ENCODE peak calls at places on chromosomes 5 and 9, in five cellular contexts. Q is NCI-H345, K is NCI-H510A treated with DMSO at 0.1 percent for 48 hours, T is IMR-90, S is occipital lobe. V is an unnamed sample.
A peak's percentile ranks its signal among the peaks of the same experiment; 100 is the strongest.

GRCh38 chr5:148858106-148858505 is 31.7 kb downstream of the ADRB2 start:
- DNase-seq in Q (no peak), K (no peak), T (no peak), S (no peak), V (no peak)

GRCh38 chr9:89463986-89464901 is 33.7 kb downstream of the SEMA4D start:
- DNase-seq in Q (no peak), K (no peak), T (no peak), S (no peak), V (no peak)

GRCh38 chr9:136576269-136576626 is 30.4 kb upstream of the NOTCH1 start:
- DNase-seq in Q (no peak), K (no peak), T (peak; percentile 33), S (no peak), V (no peak)

GRCh38 chr9:127968717-127969383 is 11.9 kb downstream of the EEIG1 start:
- DNase-seq in Q (peak; percentile 72), K (no peak), T (peak; percentile 94), S (peak; percentile 55), V (peak; percentile 75)

GRCh38 chr5:137617806-137618205 is 118.1 kb downstream of the KLHL3 start:
- DNase-seq in Q (no peak), K (no peak), T (peak; percentile 55), S (no peak), V (no peak)

GRCh38 chr5:10707198-10708187 is 53.5 kb downstream of the DAP start:
- DNase-seq in Q (no peak), K (no peak), T (peak; percentile 64), S (no peak), V (no peak)

GRCh38 chr9:125990793-125991220 is 243.6 kb downstream of the PBX3 start:
- DNase-seq in Q (no peak), K (no peak), T (no peak), S (no peak), V (no peak)

GRCh38 chr9:109035684-109036423 is 22.6 kb upstream of the CTNNAL1 start:
- DNase-seq in Q (no peak), K (no peak), T (peak; percentile 85), S (no peak), V (no peak)

GRCh38 chr9:84343111-84343521 is 2.6 kb upstream of the SLC28A3 start:
- DNase-seq in Q (no peak), K (no peak), T (peak; percentile 52), S (no peak), V (no peak)

GRCh38 chr5:119318256-119318914 is 37.4 kb upstream of the TNFAIP8 start:
- DNase-seq in Q (no peak), K (no peak), T (no peak), S (no peak), V (no peak)

GRCh38 chr9:120490888-120491595 is 88.9 kb downstream of the CDK5RAP2 start:
- DNase-seq in Q (no peak), K (no peak), T (no peak), S (no peak), V (no peak)